ENCODE peak calls at places on chromosomes 13 and 19, in ten cellular contexts. H is CD8-positive, alpha-beta memory T cell; F is NCI-H446 treated with DMSO at 0.1 percent for 48 hours; G is retinal pigment epithelial cell; R is choroid plexus epithelial cell; K is left cardiac atrium; N is activated CD4-positive, alpha-beta T cell treated with anti-CD3 and anti-CD28 coated beads for 48 hours; Y is neural crest cell; L is SK-MEL-5; A is erythroblast. T is an unnamed sample.

GRCh38 chr13:108919036-108919907 is 289.9 kb downstream of the MYO16 start:
- DNase-seq in H (no peak), F (no peak), G (no peak), R (peak; percentile 66), K (no peak), N (no peak), Y (no peak), L (no peak), A (no peak), T (no peak)

GRCh38 chr13:102945324-102945815 is 99.5 kb downstream of the ERCC5 start:
- DNase-seq in H (no peak), F (no peak), G (no peak), R (no peak), K (no peak), N (no peak), Y (no peak), L (no peak), A (no peak), T (no peak)

GRCh38 chr13:105979586-105979985 is 555.9 kb downstream of the EFNB2 start:
- DNase-seq in H (no peak), F (no peak), G (no peak), R (peak; percentile 34), K (no peak), N (no peak), Y (no peak), L (no peak), A (no peak), T (no peak)

GRCh38 chr19:11587973-11588631 is 9.2 kb upstream of the ZNF627 start:
- DNase-seq in H (no peak), F (no peak), G (no peak), R (no peak), K (no peak), N (no peak), Y (no peak), L (no peak), A (peak; percentile 27), T (no peak)

GRCh38 chr19:5936308-5936980 is 22.4 kb downstream of the CAPS start:
- DNase-seq in H (no peak), F (no peak), G (no peak), R (no peak), K (no peak), N (no peak), Y (no peak), L (no peak), A (no peak), T (no peak)

GRCh38 chr13:24670927-24671326 is 9.3 kb upstream of the ATP12A start:
- DNase-seq in H (no peak), F (no peak), G (no peak), R (peak; percentile 20), K (no peak), N (peak; percentile 41), Y (no peak), L (peak; percentile 66), A (peak; percentile 16), T (no peak)

GRCh38 chr13:79352107-79352506 is 53.9 kb downstream of the RBM26 start:
- DNase-seq in H (no peak), F (no peak), G (no peak), R (no peak), K (no peak), N (no peak), Y (no peak), L (no peak), A (no peak), T (no peak)

GRCh38 chr19:24069907-24070657 is 16.9 kb upstream of the ZNF254 start:
- DNase-seq in H (no peak), F (no peak), G (no peak), R (peak; percentile 33), K (no peak), N (no peak), Y (no peak), L (no peak), A (no peak), T (no peak)

GRCh38 chr19:15469513-15470297 is 5.4 kb upstream of the RASAL3 start:
- DNase-seq in H (no peak), F (no peak), G (no peak), R (no peak), K (no peak), N (peak; percentile 51), Y (no peak), L (no peak), A (no peak), T (no peak)

GRCh38 chr19:44869728-44870470 is 21.2 kb upstream of the TOMM40 start:
- DNase-seq in H (peak; percentile 13), F (no peak), G (no peak), R (peak; percentile 77), K (peak; percentile 84), N (no peak), Y (no peak), L (no peak), A (no peak), T (no peak)

GRCh38 chr13:110419391-110419791 is 112.3 kb downstream of the COL4A2 start:
- DNase-seq in H (no peak), F (no peak), G (no peak), R (no peak), K (no peak), N (no peak), Y (no peak), L (no peak), A (no peak), T (no peak)

GRCh38 chr13:98478134-98479129 is 98.5 kb downstream of the STK24 start:
- DNase-seq in H (peak; percentile 55), F (no peak), G (no peak), R (peak; percentile 30), K (no peak), N (peak; percentile 41), Y (no peak), L (no peak), A (peak; percentile 15), T (no peak)

GRCh38 chr19:13146763-13147563 is 3.2 kb downstream of the STX10 start:
- DNase-seq in H (no peak), F (no peak), G (no peak), R (peak; percentile 38), K (no peak), N (peak; percentile 27), Y (no peak), L (no peak), A (peak; percentile 47), T (no peak)

GRCh38 chr13:47281981-47282380 is 385.1 kb upstream of the HTR2A start:
- DNase-seq in H (no peak), F (no peak), G (no peak), R (no peak), K (no peak), N (no peak), Y (no peak), L (no peak), A (no peak), T (no peak)

GRCh38 chr13:71320452-71320851 is 546.6 kb downstream of the DACH1 start:
- DNase-seq in H (no peak), F (no peak), G (no peak), R (peak; percentile 62), K (no peak), N (peak; percentile 2), Y (no peak), L (peak; percentile 63), A (peak; percentile 34), T (no peak)

GRCh38 chr13:23790591-23791170 is 98.5 kb downstream of the MIPEP start:
- DNase-seq in H (no peak), F (peak; percentile 52), G (no peak), R (peak; percentile 95), K (no peak), N (no peak), Y (no peak), L (peak; percentile 38), A (no peak), T (no peak)

GRCh38 chr13:112738606-112739005 is 48.8 kb downstream of the ATP11A start:
- DNase-seq in H (no peak), F (no peak), G (no peak), R (no peak), K (no peak), N (no peak), Y (no peak), L (no peak), A (no peak), T (no peak)

GRCh38 chr13:90800082-90800746 is 547.3 kb upstream of the MIR17HG start:
- DNase-seq in H (no peak), F (no peak), G (no peak), R (peak; percentile 22), K (peak; percentile 58), N (no peak), Y (no peak), L (no peak), A (peak; percentile 57), T (no peak)

GRCh38 chr19:16418597-16418962 is 53.2 kb downstream of the EPS15L1 start:
- DNase-seq in H (no peak), F (no peak), G (no peak), R (no peak), K (no peak), N (no peak), Y (no peak), L (no peak), A (no peak), T (no peak)

GRCh38 chr19:1967087-1967608 is 26.2 kb downstream of the CSNK1G2 start:
- DNase-seq in H (peak; percentile 58), F (no peak), G (no peak), R (no peak), K (no peak), N (peak; percentile 28), Y (no peak), L (no peak), A (no peak), T (peak; percentile 55)

GRCh38 chr19:15863272-15863671 is 34.6 kb downstream of the CYP4F2 start:
- DNase-seq in H (no peak), F (no peak), G (no peak), R (no peak), K (no peak), N (no peak), Y (no peak), L (no peak), A (no peak), T (no peak)

GRCh38 chr19:43636121-43636683 is 3.4 kb downstream of the CADM4 start:
- DNase-seq in H (no peak), F (no peak), G (peak; percentile 51), R (peak; percentile 15), K (no peak), N (no peak), Y (no peak), L (no peak), A (no peak), T (no peak)

GRCh38 chr13:34567558-34567957 is 374.5 kb upstream of the NBEA start:
- DNase-seq in H (no peak), F (no peak), G (no peak), R (no peak), K (no peak), N (no peak), Y (no peak), L (no peak), A (no peak), T (no peak)

GRCh38 chr13:36436811-36437210 is 4.5 kb downstream of the CCNA1 start:
- DNase-seq in H (no peak), F (no peak), G (no peak), R (no peak), K (no peak), N (no peak), Y (no peak), L (no peak), A (no peak), T (no peak)

GRCh38 chr13:42039457-42039945 is 8.9 kb upstream of the DGKH start:
- DNase-seq in H (no peak), F (no peak), G (no peak), R (no peak), K (no peak), N (no peak), Y (no peak), L (no peak), A (peak; percentile 69), T (no peak)

GRCh38 chr13:23147264-23147663 is 33.5 kb upstream of the SGCG start:
- DNase-seq in H (no peak), F (no peak), G (no peak), R (no peak), K (no peak), N (no peak), Y (no peak), L (no peak), A (no peak), T (no peak)

GRCh38 chr19:56317749-56318148 is 3.1 kb upstream of the ZSCAN5A start:
- DNase-seq in H (no peak), F (no peak), G (no peak), R (no peak), K (no peak), N (no peak), Y (no peak), L (no peak), A (no peak), T (no peak)

GRCh38 chr19:5150331-5150901 is 181.5 kb downstream of the KDM4B start:
- DNase-seq in H (no peak), F (no peak), G (no peak), R (no peak), K (no peak), N (no peak), Y (no peak), L (no peak), A (no peak), T (no peak)